ENCODE peak calls at places on chromosome 7, in four cellular contexts. One of them, this sample, is unnamed.

GRCh38 chr7:22578048-22578770 is 78.2 kb upstream of the STEAP1B start:
- DNase-seq in GM12878: no peak
- DNase-seq in HepG2: no peak
- DNase-seq in WTC11: no peak
- DNase-seq in this sample: no peak

GRCh38 chr7:85201209-85201608 is 14.4 kb upstream of the SEMA3D start:
- DNase-seq in WTC11: no peak
- DNase-seq in GM12878: no peak
- DNase-seq in HepG2: no peak
- DNase-seq in this sample: no peak

GRCh38 chr7:77416621-77417371 is 647 bp upstream of the GSAP start:
- DNase-seq in HepG2: no peak
- DNase-seq in WTC11: no peak
- DNase-seq in GM12878: no peak
- DNase-seq in this sample: no peak

GRCh38 chr7:93307131-93307660 is 75.0 kb downstream of the VPS50 start:
- DNase-seq in GM12878: no peak
- DNase-seq in HepG2: peak; percentile 16
- DNase-seq in WTC11: no peak
- DNase-seq in this sample: no peak

GRCh38 chr7:70694909-70695803 is 436.8 kb upstream of the GALNT17 start:
- DNase-seq in HepG2: no peak
- DNase-seq in GM12878: no peak
- DNase-seq in WTC11: peak; percentile 50
- DNase-seq in this sample: no peak

GRCh38 chr7:32611700-32612099 is 116.4 kb downstream of the AVL9 start:
- DNase-seq in GM12878: no peak
- DNase-seq in WTC11: no peak
- DNase-seq in HepG2: no peak
- DNase-seq in this sample: no peak

GRCh38 chr7:100191775-100192174 is 14.1 kb downstream of the STAG3 start:
- DNase-seq in HepG2: no peak
- DNase-seq in GM12878: no peak
- DNase-seq in WTC11: no peak
- DNase-seq in this sample: no peak

GRCh38 chr7:155974186-155974897 is 162.1 kb upstream of the SHH start:
- DNase-seq in HepG2: no peak
- DNase-seq in WTC11: no peak
- DNase-seq in GM12878: no peak
- DNase-seq in this sample: no peak

GRCh38 chr7:87480386-87480785 is 4.9 kb upstream of the ABCB4 start:
- DNase-seq in HepG2: no peak
- DNase-seq in WTC11: no peak
- DNase-seq in GM12878: no peak
- DNase-seq in this sample: no peak

GRCh38 chr7:149469806-149470205 is 8.9 kb upstream of the ZNF777 start:
- DNase-seq in GM12878: no peak
- DNase-seq in WTC11: no peak
- DNase-seq in HepG2: no peak
- DNase-seq in this sample: no peak
- TF ChIP-seq ETV6 in GM12878: no peak
- TF ChIP-seq ETV6 in WTC11: no peak
- TF ChIP-seq ETV6 in HepG2: no peak
- TF ChIP-seq ETV6 in this sample: no peak

GRCh38 chr7:30330134-30331111 is 46.0 kb downstream of the ZNRF2 start:
- DNase-seq in HepG2: no peak
- DNase-seq in GM12878: peak; percentile 74
- DNase-seq in WTC11: no peak
- DNase-seq in this sample: peak; percentile 34
- TF ChIP-seq ETV6 in HepG2: no peak
- TF ChIP-seq ETV6 in GM12878: no peak
- TF ChIP-seq ETV6 in WTC11: no peak
- TF ChIP-seq ETV6 in this sample: no peak

DNA sequence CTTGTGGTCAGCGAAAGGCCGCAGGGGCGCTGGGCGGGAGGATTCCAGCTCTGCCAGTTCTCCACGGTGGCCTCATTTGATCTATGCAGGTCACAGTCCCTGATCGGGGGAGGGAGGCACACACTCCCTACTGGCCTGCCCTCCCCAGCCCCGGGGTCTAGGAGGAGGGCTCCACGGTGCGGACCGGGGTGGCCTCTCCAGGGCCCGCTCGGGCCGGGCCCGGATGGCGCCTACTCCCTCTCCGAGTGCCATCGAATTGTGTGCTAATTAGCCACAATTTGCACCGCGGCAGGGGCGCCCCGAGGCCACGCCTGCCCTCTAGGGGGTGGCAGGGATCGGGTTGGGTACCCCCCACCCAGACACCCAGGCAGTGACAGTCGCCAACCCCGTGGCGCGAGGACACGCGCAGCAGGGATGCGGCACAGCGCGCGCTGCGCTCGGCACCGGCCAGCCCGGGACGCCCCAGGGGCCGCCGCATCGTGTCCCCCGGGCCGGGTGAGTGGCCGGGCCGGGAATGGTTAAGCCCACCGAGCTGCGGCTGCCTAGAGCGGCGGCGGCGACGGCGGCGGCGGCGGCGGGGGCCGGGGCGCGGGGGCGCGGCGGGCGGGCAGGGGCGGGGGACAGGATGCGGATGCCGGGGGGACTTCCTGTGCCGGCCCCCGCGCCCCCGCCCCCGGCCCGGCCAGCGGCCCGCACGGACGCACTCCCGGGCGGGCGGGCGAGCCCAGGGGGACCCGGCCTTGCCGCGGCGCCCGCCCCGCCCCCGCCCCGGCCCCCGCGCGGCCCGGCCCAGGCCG is at the start of gene ZNF853:
- DNase-seq in GM12878: no peak
- DNase-seq in HepG2: no peak
- DNase-seq in WTC11: peak; percentile 54
- DNase-seq in this sample: peak; percentile 25
- TF ChIP-seq ETV6 in GM12878: no peak
- TF ChIP-seq ETV6 in HepG2: no peak
- TF ChIP-seq ETV6 in WTC11: peak; percentile 68
- TF ChIP-seq ETV6 in this sample: no peak

GRCh38 chr7:44268671-44269070 is 56.7 kb downstream of the CAMK2B start:
- DNase-seq in WTC11: no peak
- DNase-seq in HepG2: no peak
- DNase-seq in GM12878: no peak
- DNase-seq in this sample: no peak
- TF ChIP-seq ETV6 in WTC11: no peak
- TF ChIP-seq ETV6 in HepG2: no peak
- TF ChIP-seq ETV6 in GM12878: no peak
- TF ChIP-seq ETV6 in this sample: no peak